ENCODE peak calls at places on chromosome 14, in eight cellular contexts. S, I, Y, H, E, X, D and V are unnamed samples.
A peak's percentile ranks its signal among the peaks of the same experiment; 100 is the strongest.

GRCh38 chr14:56378046-56378445 is 201.6 kb upstream of the TMEM260 start:
- DNase-seq in I (no peak), E (no peak), X (no peak), S (no peak), D (peak; percentile 45), Y (no peak), H (no peak), V (no peak)

GRCh38 chr14:49950275-49951250 is 57.7 kb downstream of the ARF6 start:
- DNase-seq in X (peak; percentile 58), E (no peak), I (no peak), D (no peak), Y (peak; percentile 18), S (no peak), H (peak; percentile 92), V (no peak)

GRCh38 chr14:37595809-37596595 is 573 bp downstream of the TTC6 start:
- DNase-seq in D (no peak), S (no peak), Y (no peak), H (no peak), I (no peak), X (no peak), E (peak; percentile 76), V (no peak)

GRCh38 chr14:39731912-39732311 is 299.7 kb upstream of the FBXO33 start:
- DNase-seq in S (no peak), I (no peak), E (peak; percentile 60), H (no peak), X (no peak), D (no peak), Y (no peak), V (no peak)

GRCh38 chr14:90093942-90094595 is 32.3 kb downstream of the KCNK13 start:
- DNase-seq in I (peak; percentile 7), Y (no peak), H (no peak), E (no peak), S (peak; percentile 74), D (peak; percentile 27), X (peak; percentile 79), V (peak; percentile 33)

GRCh38 chr14:91315844-91316267 is 71.4 kb upstream of the GPR68 start:
- DNase-seq in S (no peak), H (no peak), X (no peak), I (no peak), Y (no peak), D (no peak), E (no peak), V (no peak)

GRCh38 chr14:70646705-70647104 is 5.0 kb downstream of the TTC9 start:
- DNase-seq in S (no peak), H (no peak), X (no peak), D (no peak), I (no peak), E (peak; percentile 54), Y (no peak), V (no peak)

GRCh38 chr14:105891631-105892452 is 365.5 kb downstream of the TMEM121 start:
- DNase-seq in Y (no peak), X (no peak), S (no peak), D (no peak), I (no peak), E (no peak), H (no peak), V (no peak)

GRCh38 chr14:73888971-73889370 is 2.3 kb downstream of the ZNF410 start:
- DNase-seq in X (peak; percentile 21), H (no peak), S (peak; percentile 12), D (no peak), Y (no peak), I (no peak), E (no peak), V (no peak)

GRCh38 chr14:76376001-76376404 is at the start of gene ESRRB:
- DNase-seq in H (no peak), S (peak; percentile 39), I (peak; percentile 31), E (peak; percentile 84), D (peak; percentile 23), X (no peak), Y (peak; percentile 9), V (no peak)

GRCh38 chr14:62696261-62696968 is 348.8 kb downstream of the KCNH5 start:
- DNase-seq in S (no peak), D (no peak), E (peak; percentile 77), X (no peak), I (no peak), H (no peak), Y (no peak), V (no peak)

GRCh38 chr14:57834961-57835360 is 30.9 kb downstream of the SLC35F4 start:
- DNase-seq in X (no peak), S (no peak), I (no peak), D (no peak), H (peak; percentile 8), Y (no peak), E (no peak), V (no peak)

GRCh38 chr14:64247186-64247585 is 47.0 kb downstream of the ESR2 start:
- DNase-seq in E (no peak), Y (no peak), I (no peak), S (no peak), X (no peak), H (no peak), D (no peak), V (no peak)

GRCh38 chr14:102620413-102620812 is 28.0 kb downstream of the RCOR1 start:
- DNase-seq in H (no peak), D (no peak), Y (no peak), S (peak; percentile 46), I (no peak), X (no peak), E (no peak), V (peak; percentile 40)

GRCh38 chr14:76546426-76547221 is 170.7 kb downstream of the ESRRB start:
- DNase-seq in X (no peak), H (peak; percentile 21), E (peak; percentile 87), S (peak; percentile 25), Y (peak; percentile 19), D (no peak), I (no peak), V (no peak)

GRCh38 chr14:83196235-83196634 is 1662.6 kb upstream of the SEL1L start:
- DNase-seq in Y (no peak), E (no peak), S (no peak), I (peak; percentile 8), D (peak; percentile 36), H (no peak), X (no peak), V (no peak)

GRCh38 chr14:99232406-99233214 is 39.4 kb downstream of the BCL11B start:
- DNase-seq in D (no peak), X (no peak), S (no peak), Y (no peak), I (no peak), E (no peak), H (no peak), V (no peak)

GRCh38 chr14:95935228-95935822 is 58.7 kb downstream of the TUNAR start:
- DNase-seq in Y (peak; percentile 19), E (peak; percentile 81), I (peak; percentile 33), D (peak; percentile 53), S (peak; percentile 37), X (peak; percentile 28), H (no peak), V (peak; percentile 28)

GRCh38 chr14:34678735-34679134 is 35.7 kb downstream of the CFL2 start:
- DNase-seq in Y (no peak), I (no peak), X (no peak), H (no peak), S (no peak), E (no peak), D (no peak), V (no peak)

GRCh38 chr14:89417469-89418225 is 614 bp upstream of the FOXN3 start:
- DNase-seq in H (peak; percentile 64), I (peak; percentile 57), S (peak; percentile 47), Y (peak; percentile 49), D (peak; percentile 69), X (peak; percentile 56), E (peak; percentile 64), V (no peak)

GRCh38 chr14:93956514-93957332 is 19.6 kb downstream of the ASB2 start:
- DNase-seq in I (no peak), D (no peak), X (no peak), Y (no peak), S (no peak), H (no peak), E (no peak), V (no peak)
- H3K4me3 ChIP-seq in I (no peak overlapping the region), D (no peak overlapping the region), X (no peak overlapping the region), Y (no peak overlapping the region), S (peak overlapping the region; percentile 30), H (no peak overlapping the region), E (no peak overlapping the region), V (no peak overlapping the region)

GRCh38 chr14:72332054-72332453 is 399.8 kb downstream of the RGS6 start:
- DNase-seq in X (no peak), E (no peak), D (no peak), S (no peak), H (peak; percentile 90), I (no peak), Y (no peak), V (no peak)

DNA sequence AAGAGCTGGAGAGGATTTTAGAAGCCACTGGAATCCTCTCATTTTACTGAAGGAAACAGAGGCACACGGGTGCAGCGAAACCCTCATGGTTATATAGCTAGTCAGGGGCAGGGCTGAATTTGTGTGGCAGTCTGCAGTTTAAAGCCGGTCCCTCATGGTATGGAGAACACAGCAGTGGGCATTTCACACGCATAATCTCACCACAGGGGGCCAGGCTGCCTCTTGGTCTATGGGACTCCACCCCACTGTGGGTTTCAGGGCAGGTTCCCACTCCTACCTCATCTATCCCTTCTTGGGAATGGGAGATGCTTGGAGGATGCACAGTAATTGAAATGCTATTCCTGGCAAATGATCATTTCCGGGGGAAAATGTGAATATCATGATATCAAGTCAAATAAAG is 400.6 kb downstream of the RGS6 start:
- DNase-seq in X (no peak), S (no peak), E (no peak), I (no peak), Y (no peak), H (no peak), D (no peak), V (no peak)
- TF ChIP-seq CTCF in X (no peak), S (no peak), E (no peak), I (no peak), Y (no peak), H (no peak), D (no peak), V (no peak)

GRCh38 chr14:24135584-24135833 is 485 bp upstream of the PSME1 start:
- DNase-seq in S (no peak), X (no peak), I (no peak), D (no peak), Y (no peak), E (no peak), H (no peak), V (no peak)
- H3K4me3 ChIP-seq in S (peak overlapping the region; percentile 63), X (peak overlapping the region; percentile 89), I (peak overlapping the region; percentile 60), D (peak overlapping the region; percentile 88), Y (peak overlapping the region; percentile 93), E (peak overlapping the region; percentile 96), H (no peak overlapping the region), V (peak overlapping the region; percentile 78)

GRCh38 chr14:97299661-97300060 is 502.5 kb downstream of the VRK1 start:
- DNase-seq in H (no peak), D (no peak), E (peak; percentile 50), Y (no peak), X (no peak), S (no peak), I (no peak), V (no peak)

GRCh38 chr14:97298775-97299174 is 501.6 kb downstream of the VRK1 start:
- DNase-seq in D (no peak), X (no peak), S (no peak), Y (no peak), I (no peak), H (no peak), E (no peak), V (no peak)

GRCh38 chr14:97295108-97295710 is 498.0 kb downstream of the VRK1 start:
- DNase-seq in I (no peak), Y (no peak), S (no peak), D (no peak), H (no peak), E (no peak), X (no peak), V (no peak)

GRCh38 chr14:97301931-97302559 is 504.9 kb downstream of the VRK1 start:
- DNase-seq in H (no peak), E (peak; percentile 48), S (no peak), I (no peak), X (no peak), D (no peak), Y (no peak), V (no peak)

GRCh38 chr14:97298331-97298730 is 501.1 kb downstream of the VRK1 start:
- DNase-seq in D (no peak), H (no peak), I (no peak), Y (no peak), S (no peak), E (peak; percentile 67), X (no peak), V (no peak)
- TF ChIP-seq CTCF in D (no peak), H (no peak), I (no peak), Y (no peak), S (no peak), E (peak; percentile 78), X (no peak), V (no peak)